ENCODE peak calls at places on chromosomes 16 and 17, in five cellular contexts. One of them, this sample, is unnamed.

GRCh38 chr16:27549607-27549856 is 181 bp downstream of the GTF3C1 start:
- DNase-seq in T-helper 1 cell: no peak
- DNase-seq in ELR: no peak
- DNase-seq in stimulated activated CD4-positive, alpha-beta T cell treated with anti-CD3 and anti-CD28 coated beads, Interleukin-4, amount 100 ng/mL, for 48 hours: no peak
- DNase-seq in colonic mucosa: no peak
- DNase-seq in this sample: no peak

GRCh38 chr17:36980281-36980761 is 31.6 kb downstream of the AATF start:
- DNase-seq in T-helper 1 cell: no peak
- DNase-seq in ELR: no peak
- DNase-seq in stimulated activated CD4-positive, alpha-beta T cell treated with anti-CD3 and anti-CD28 coated beads, Interleukin-4, amount 100 ng/mL, for 48 hours: no peak
- DNase-seq in colonic mucosa: no peak
- DNase-seq in this sample: no peak

GRCh38 chr16:83803811-83804210 is 4.0 kb upstream of the HSBP1 start:
- DNase-seq in T-helper 1 cell: no peak
- DNase-seq in ELR: no peak
- DNase-seq in stimulated activated CD4-positive, alpha-beta T cell treated with anti-CD3 and anti-CD28 coated beads, Interleukin-4, amount 100 ng/mL, for 48 hours: no peak
- DNase-seq in colonic mucosa: peak
- DNase-seq in this sample: no peak

GRCh38 chr16:71383054-71383773 is 24.7 kb downstream of the CALB2 start:
- DNase-seq in T-helper 1 cell: no peak
- DNase-seq in ELR: peak
- DNase-seq in stimulated activated CD4-positive, alpha-beta T cell treated with anti-CD3 and anti-CD28 coated beads, Interleukin-4, amount 100 ng/mL, for 48 hours: no peak
- DNase-seq in colonic mucosa: no peak
- DNase-seq in this sample: peak

GRCh38 chr16:27321013-27321960 is 7.5 kb downstream of the IL4R start:
- DNase-seq in T-helper 1 cell: no peak
- DNase-seq in ELR: peak
- DNase-seq in stimulated activated CD4-positive, alpha-beta T cell treated with anti-CD3 and anti-CD28 coated beads, Interleukin-4, amount 100 ng/mL, for 48 hours: no peak
- DNase-seq in colonic mucosa: no peak
- DNase-seq in this sample: peak

GRCh38 chr17:17919169-17920107 is 52.8 kb downstream of the TOM1L2 start:
- DNase-seq in T-helper 1 cell: peak
- DNase-seq in ELR: peak
- DNase-seq in stimulated activated CD4-positive, alpha-beta T cell treated with anti-CD3 and anti-CD28 coated beads, Interleukin-4, amount 100 ng/mL, for 48 hours: peak
- DNase-seq in colonic mucosa: peak
- DNase-seq in this sample: peak

GRCh38 chr17:49497147-49498036 is 2.3 kb downstream of the NGFR start:
- DNase-seq in T-helper 1 cell: no peak
- DNase-seq in ELR: peak
- DNase-seq in stimulated activated CD4-positive, alpha-beta T cell treated with anti-CD3 and anti-CD28 coated beads, Interleukin-4, amount 100 ng/mL, for 48 hours: no peak
- DNase-seq in colonic mucosa: no peak
- DNase-seq in this sample: peak

GRCh38 chr16:866252-866651 is 65.7 kb upstream of the GNG13 start:
- DNase-seq in T-helper 1 cell: no peak
- DNase-seq in ELR: no peak
- DNase-seq in stimulated activated CD4-positive, alpha-beta T cell treated with anti-CD3 and anti-CD28 coated beads, Interleukin-4, amount 100 ng/mL, for 48 hours: no peak
- DNase-seq in colonic mucosa: no peak
- DNase-seq in this sample: no peak

GRCh38 chr17:60141111-60142018 is 8.4 kb upstream of the CA4 start:
- DNase-seq in T-helper 1 cell: no peak
- DNase-seq in ELR: peak
- DNase-seq in stimulated activated CD4-positive, alpha-beta T cell treated with anti-CD3 and anti-CD28 coated beads, Interleukin-4, amount 100 ng/mL, for 48 hours: no peak
- DNase-seq in colonic mucosa: no peak
- DNase-seq in this sample: peak

GRCh38 chr16:86298166-86299131 is 211.9 kb upstream of the FOXF1 start:
- DNase-seq in T-helper 1 cell: no peak
- DNase-seq in ELR: peak
- DNase-seq in stimulated activated CD4-positive, alpha-beta T cell treated with anti-CD3 and anti-CD28 coated beads, Interleukin-4, amount 100 ng/mL, for 48 hours: no peak
- DNase-seq in colonic mucosa: no peak
- DNase-seq in this sample: no peak

GRCh38 chr17:77716289-77716929 is 242.1 kb upstream of the TNRC6C start:
- DNase-seq in T-helper 1 cell: no peak
- DNase-seq in ELR: no peak
- DNase-seq in stimulated activated CD4-positive, alpha-beta T cell treated with anti-CD3 and anti-CD28 coated beads, Interleukin-4, amount 100 ng/mL, for 48 hours: no peak
- DNase-seq in colonic mucosa: no peak
- DNase-seq in this sample: peak

GRCh38 chr17:64532409-64532808 is 25.6 kb downstream of the CEP95 start:
- DNase-seq in T-helper 1 cell: no peak
- DNase-seq in ELR: no peak
- DNase-seq in stimulated activated CD4-positive, alpha-beta T cell treated with anti-CD3 and anti-CD28 coated beads, Interleukin-4, amount 100 ng/mL, for 48 hours: no peak
- DNase-seq in colonic mucosa: no peak
- DNase-seq in this sample: no peak

GRCh38 chr17:28252436-28252835 is 66.6 kb upstream of the TMEM97 start:
- DNase-seq in T-helper 1 cell: no peak
- DNase-seq in ELR: peak
- DNase-seq in stimulated activated CD4-positive, alpha-beta T cell treated with anti-CD3 and anti-CD28 coated beads, Interleukin-4, amount 100 ng/mL, for 48 hours: no peak
- DNase-seq in colonic mucosa: no peak
- DNase-seq in this sample: no peak

GRCh38 chr16:74271879-74272278 is 24.7 kb upstream of the PSMD7 start:
- DNase-seq in T-helper 1 cell: no peak
- DNase-seq in ELR: peak
- DNase-seq in stimulated activated CD4-positive, alpha-beta T cell treated with anti-CD3 and anti-CD28 coated beads, Interleukin-4, amount 100 ng/mL, for 48 hours: no peak
- DNase-seq in colonic mucosa: no peak
- DNase-seq in this sample: no peak

GRCh38 chr17:76714822-76715461 is 4.2 kb upstream of the MXRA7 start:
- DNase-seq in T-helper 1 cell: peak
- DNase-seq in ELR: peak
- DNase-seq in stimulated activated CD4-positive, alpha-beta T cell treated with anti-CD3 and anti-CD28 coated beads, Interleukin-4, amount 100 ng/mL, for 48 hours: peak
- DNase-seq in colonic mucosa: peak
- DNase-seq in this sample: peak

GRCh38 chr17:47716381-47716780 is 16.7 kb upstream of the TBX21 start:
- DNase-seq in T-helper 1 cell: no peak
- DNase-seq in ELR: no peak
- DNase-seq in stimulated activated CD4-positive, alpha-beta T cell treated with anti-CD3 and anti-CD28 coated beads, Interleukin-4, amount 100 ng/mL, for 48 hours: no peak
- DNase-seq in colonic mucosa: no peak
- DNase-seq in this sample: no peak

This sample was measured in endodermal cell.